ENCODE peak calls at places on chromosome 15, in four cellular contexts. One of them, this sample, is unnamed.

GRCh38 chr15:100879461-100880138 is at the start of gene ALDH1A3:
- DNase-seq in HS-27A: no peak
- DNase-seq in AG04450: peak
- DNase-seq in stimulated activated naive B cell treated with anti-CD40 and anti-IgM and Interleukin-4, amounts not matched to agents 10 μg/mL and 1 μg/mL and 100 μg/mL, for 72 hours: no peak
- DNase-seq in this sample: peak

GRCh38 chr15:92332125-92332899 is 61.4 kb upstream of the ST8SIA2 start:
- DNase-seq in HS-27A: no peak
- DNase-seq in AG04450: no peak
- DNase-seq in stimulated activated naive B cell treated with anti-CD40 and anti-IgM and Interleukin-4, amounts not matched to agents 10 μg/mL and 1 μg/mL and 100 μg/mL, for 72 hours: no peak
- DNase-seq in this sample: no peak

GRCh38 chr15:39613271-39613670 is 32.4 kb downstream of the THBS1 start:
- DNase-seq in HS-27A: no peak
- DNase-seq in AG04450: no peak
- DNase-seq in stimulated activated naive B cell treated with anti-CD40 and anti-IgM and Interleukin-4, amounts not matched to agents 10 μg/mL and 1 μg/mL and 100 μg/mL, for 72 hours: no peak
- DNase-seq in this sample: no peak

GRCh38 chr15:42413914-42414313 is 54.6 kb downstream of the CAPN3 start:
- DNase-seq in HS-27A: no peak
- DNase-seq in AG04450: no peak
- DNase-seq in stimulated activated naive B cell treated with anti-CD40 and anti-IgM and Interleukin-4, amounts not matched to agents 10 μg/mL and 1 μg/mL and 100 μg/mL, for 72 hours: no peak
- DNase-seq in this sample: no peak

GRCh38 chr15:91926871-91927270 is 73.4 kb downstream of the SLCO3A1 start:
- DNase-seq in HS-27A: no peak
- DNase-seq in AG04450: no peak
- DNase-seq in stimulated activated naive B cell treated with anti-CD40 and anti-IgM and Interleukin-4, amounts not matched to agents 10 μg/mL and 1 μg/mL and 100 μg/mL, for 72 hours: no peak
- DNase-seq in this sample: no peak

GRCh38 chr15:64536244-64536836 is 76.0 kb downstream of the ZNF609 start:
- DNase-seq in HS-27A: peak
- DNase-seq in AG04450: peak
- DNase-seq in stimulated activated naive B cell treated with anti-CD40 and anti-IgM and Interleukin-4, amounts not matched to agents 10 μg/mL and 1 μg/mL and 100 μg/mL, for 72 hours: no peak
- DNase-seq in this sample: no peak

GRCh38 chr15:81777546-81777945 is 268.3 kb downstream of the MEX3B start:
- DNase-seq in HS-27A: no peak
- DNase-seq in AG04450: no peak
- DNase-seq in stimulated activated naive B cell treated with anti-CD40 and anti-IgM and Interleukin-4, amounts not matched to agents 10 μg/mL and 1 μg/mL and 100 μg/mL, for 72 hours: no peak
- DNase-seq in this sample: no peak

GRCh38 chr15:32927124-32927523 is 209.3 kb downstream of the GREM1 start:
- DNase-seq in HS-27A: no peak
- DNase-seq in AG04450: no peak
- DNase-seq in stimulated activated naive B cell treated with anti-CD40 and anti-IgM and Interleukin-4, amounts not matched to agents 10 μg/mL and 1 μg/mL and 100 μg/mL, for 72 hours: no peak
- DNase-seq in this sample: no peak

GRCh38 chr15:40438712-40439111 is 2.0 kb upstream of the BAHD1 start:
- DNase-seq in HS-27A: no peak
- DNase-seq in AG04450: no peak
- DNase-seq in stimulated activated naive B cell treated with anti-CD40 and anti-IgM and Interleukin-4, amounts not matched to agents 10 μg/mL and 1 μg/mL and 100 μg/mL, for 72 hours: no peak
- DNase-seq in this sample: no peak

GRCh38 chr15:47506543-47507090 is 210.7 kb upstream of the SEMA6D start:
- DNase-seq in HS-27A: no peak
- DNase-seq in AG04450: no peak
- DNase-seq in stimulated activated naive B cell treated with anti-CD40 and anti-IgM and Interleukin-4, amounts not matched to agents 10 μg/mL and 1 μg/mL and 100 μg/mL, for 72 hours: no peak
- DNase-seq in this sample: no peak

GRCh38 chr15:81955709-81956108 is 90.1 kb downstream of the MEX3B start:
- DNase-seq in HS-27A: peak
- DNase-seq in AG04450: no peak
- DNase-seq in stimulated activated naive B cell treated with anti-CD40 and anti-IgM and Interleukin-4, amounts not matched to agents 10 μg/mL and 1 μg/mL and 100 μg/mL, for 72 hours: no peak
- DNase-seq in this sample: no peak

GRCh38 chr15:58933311-58934113 is at the start of gene SLTM:
- DNase-seq in HS-27A: peak
- DNase-seq in AG04450: peak
- DNase-seq in stimulated activated naive B cell treated with anti-CD40 and anti-IgM and Interleukin-4, amounts not matched to agents 10 μg/mL and 1 μg/mL and 100 μg/mL, for 72 hours: peak
- DNase-seq in this sample: peak

GRCh38 chr15:62250176-62250575 is 85.1 kb upstream of the C2CD4B start:
- DNase-seq in HS-27A: no peak
- DNase-seq in AG04450: no peak
- DNase-seq in stimulated activated naive B cell treated with anti-CD40 and anti-IgM and Interleukin-4, amounts not matched to agents 10 μg/mL and 1 μg/mL and 100 μg/mL, for 72 hours: no peak
- DNase-seq in this sample: no peak

GRCh38 chr15:77417642-77418041 is 2.3 kb downstream of the PEAK1 start:
- DNase-seq in HS-27A: no peak
- DNase-seq in AG04450: no peak
- DNase-seq in stimulated activated naive B cell treated with anti-CD40 and anti-IgM and Interleukin-4, amounts not matched to agents 10 μg/mL and 1 μg/mL and 100 μg/mL, for 72 hours: no peak
- DNase-seq in this sample: no peak

GRCh38 chr15:56725386-56725785 is 7.9 kb downstream of the ZNF280D start:
- DNase-seq in HS-27A: no peak
- DNase-seq in AG04450: no peak
- DNase-seq in stimulated activated naive B cell treated with anti-CD40 and anti-IgM and Interleukin-4, amounts not matched to agents 10 μg/mL and 1 μg/mL and 100 μg/mL, for 72 hours: no peak
- DNase-seq in this sample: no peak

GRCh38 chr15:94524565-94524964 is 293.2 kb downstream of the MCTP2 start:
- DNase-seq in HS-27A: no peak
- DNase-seq in AG04450: no peak
- DNase-seq in stimulated activated naive B cell treated with anti-CD40 and anti-IgM and Interleukin-4, amounts not matched to agents 10 μg/mL and 1 μg/mL and 100 μg/mL, for 72 hours: no peak
- DNase-seq in this sample: no peak

GRCh38 chr15:63504979-63505841 is 817 bp downstream of the USP3 start:
- DNase-seq in HS-27A: no peak
- DNase-seq in AG04450: no peak
- DNase-seq in stimulated activated naive B cell treated with anti-CD40 and anti-IgM and Interleukin-4, amounts not matched to agents 10 μg/mL and 1 μg/mL and 100 μg/mL, for 72 hours: no peak
- DNase-seq in this sample: peak

GRCh38 chr15:42385206-42385979 is 26.1 kb downstream of the CAPN3 start:
- DNase-seq in HS-27A: no peak
- DNase-seq in AG04450: peak
- DNase-seq in stimulated activated naive B cell treated with anti-CD40 and anti-IgM and Interleukin-4, amounts not matched to agents 10 μg/mL and 1 μg/mL and 100 μg/mL, for 72 hours: no peak
- DNase-seq in this sample: no peak

GRCh38 chr15:69994429-69995201 is 103.1 kb downstream of the TLE3 start:
- DNase-seq in HS-27A: no peak
- DNase-seq in AG04450: no peak
- DNase-seq in stimulated activated naive B cell treated with anti-CD40 and anti-IgM and Interleukin-4, amounts not matched to agents 10 μg/mL and 1 μg/mL and 100 μg/mL, for 72 hours: peak
- DNase-seq in this sample: no peak

GRCh38 chr15:48266029-48266428 is 59.9 kb downstream of the SLC12A1 start:
- DNase-seq in HS-27A: no peak
- DNase-seq in AG04450: no peak
- DNase-seq in stimulated activated naive B cell treated with anti-CD40 and anti-IgM and Interleukin-4, amounts not matched to agents 10 μg/mL and 1 μg/mL and 100 μg/mL, for 72 hours: no peak
- DNase-seq in this sample: no peak

GRCh38 chr15:77575203-77575934 is 57.3 kb downstream of the LINGO1 start:
- DNase-seq in HS-27A: no peak
- DNase-seq in AG04450: no peak
- DNase-seq in stimulated activated naive B cell treated with anti-CD40 and anti-IgM and Interleukin-4, amounts not matched to agents 10 μg/mL and 1 μg/mL and 100 μg/mL, for 72 hours: no peak
- DNase-seq in this sample: no peak

This sample was measured in activated naive CD4-positive, alpha-beta T cell treated with anti-CD3 and anti-CD28 coated beads, Interleukin-2, amount 50 U/mL, for 16 hours.